ENCODE peak calls at places on chromosomes 2 and 18, in ten cellular contexts. O, C, U, Y, F, D, M, Z, L and R are unnamed samples.

GRCh38 chr2:3282056-3282998 is 95.3 kb downstream of the EIPR1 start:
- DNase-seq in D (no peak), U (peak), Y (peak), Z (peak), O (no peak), M (peak), L (peak), C (no peak), F (no peak), R (peak)

GRCh38 chr2:163319006-163319405 is 416.8 kb downstream of the FIGN start:
- DNase-seq in M (no peak), Z (no peak), L (no peak), F (no peak), Y (peak), D (no peak), U (no peak), O (no peak), C (no peak), R (no peak)

GRCh38 chr2:144596074-144596871 is 76.4 kb upstream of the ZEB2 start:
- DNase-seq in L (no peak), Z (no peak), D (peak), C (no peak), U (no peak), M (no peak), Y (peak), O (no peak), F (no peak), R (peak)

GRCh38 chr2:235694721-235695601 is 201.1 kb downstream of the AGAP1 start:
- DNase-seq in O (peak), Z (no peak), L (no peak), F (no peak), Y (no peak), C (no peak), U (no peak), M (no peak), D (no peak), R (no peak)

GRCh38 chr18:8049147-8049546 is 482.0 kb downstream of the PTPRM start:
- DNase-seq in L (no peak), M (no peak), Z (no peak), U (no peak), Y (peak), D (no peak), O (no peak), F (no peak), C (no peak), R (no peak)

GRCh38 chr2:200430017-200430416 is 79.9 kb downstream of the KCTD18 start:
- DNase-seq in D (no peak), U (no peak), L (no peak), C (no peak), F (no peak), O (no peak), Y (peak), Z (no peak), M (no peak), R (no peak)

GRCh38 chr18:8662574-8663255 is 42.6 kb upstream of the MTCL1 start:
- DNase-seq in L (peak), C (no peak), M (peak), F (no peak), O (no peak), U (no peak), D (no peak), Y (no peak), Z (peak), R (no peak)

GRCh38 chr2:145984541-145984940 is 1464.6 kb upstream of the ZEB2 start:
- DNase-seq in U (no peak), O (no peak), L (no peak), F (peak), M (peak), Y (peak), C (no peak), Z (no peak), D (no peak), R (no peak)